ENCODE peak calls at places on chromosome 9, in ten cellular contexts. Y is ascending aorta, R is heart left ventricle, N is tibial artery, S is transverse colon, P is endothelial cell of umbilical vein, Q is GM23338, D is pancreas, Z is heart right ventricle, F is right atrium auricular region. C is an unnamed sample.
A peak's percentile ranks its signal among the peaks of the same experiment; 100 is the strongest.

GRCh38 chr9:95910023-95910706 is 34.7 kb downstream of the ERCC6L2 start:
- DNase-seq in Z (no peak), N (no peak), P (peak; percentile 59), R (no peak), Y (no peak), Q (no peak), S (no peak), D (no peak), F (no peak), C (no peak)

GRCh38 chr9:132991351-132992300 is 13.1 kb downstream of the GFI1B start:
- DNase-seq in Z (no peak), S (no peak), N (no peak), Q (no peak), D (no peak), R (no peak), Y (no peak), P (no peak), F (no peak), C (no peak)

GRCh38 chr9:2297771-2298170 is 282.6 kb downstream of the SMARCA2 start:
- DNase-seq in R (no peak), Y (no peak), Q (no peak), N (no peak), F (no peak), D (no peak), Z (no peak), S (no peak), P (no peak), C (no peak)

GRCh38 chr9:122138560-122139268 is 20.9 kb downstream of the NDUFA8 start:
- DNase-seq in P (no peak), Q (no peak), R (no peak), S (no peak), Y (no peak), Z (no peak), F (no peak), N (no peak), D (no peak), C (no peak)

GRCh38 chr9:137757613-137758029 is 120.0 kb upstream of the CACNA1B start:
- DNase-seq in R (no peak), P (no peak), Q (no peak), Z (no peak), Y (no peak), F (no peak), N (no peak), D (no peak), S (peak; percentile 47), C (no peak)

GRCh38 chr9:84314306-84314705 is 26.3 kb downstream of the SLC28A3 start:
- DNase-seq in Y (no peak), N (no peak), S (no peak), F (no peak), R (no peak), P (no peak), Z (no peak), Q (no peak), D (no peak), C (no peak)

GRCh38 chr9:129384887-129385614 is 207.0 kb upstream of the IER5L start:
- DNase-seq in F (no peak), Y (no peak), Q (no peak), D (no peak), S (no peak), P (no peak), R (no peak), Z (no peak), N (no peak), C (peak; percentile 46)

GRCh38 chr9:25678147-25678666 is at the start of gene TUSC1:
- DNase-seq in Z (peak; percentile 83), D (peak; percentile 85), S (peak; percentile 84), N (peak; percentile 83), R (peak; percentile 90), Q (peak; percentile 67), F (peak; percentile 90), Y (peak; percentile 96), P (peak; percentile 83), C (peak; percentile 84)

GRCh38 chr9:136439550-136440408 is at the start of gene INPP5E:
- DNase-seq in Y (peak; percentile 80), F (no peak), N (peak; percentile 42), R (peak; percentile 76), Q (peak; percentile 87), S (peak; percentile 83), P (peak; percentile 51), Z (peak; percentile 78), D (peak; percentile 80), C (peak; percentile 96)
- TF ChIP-seq CTCF in Y (peak; percentile 51), F (peak; percentile 95), N (peak; percentile 55), R (peak; percentile 94), Q (peak; percentile 61), S (peak; percentile 59), P (peak; percentile 59), Z (peak; percentile 67), D (peak; percentile 58), C (peak; percentile 77)

GRCh38 chr9:33129251-33129885 is 37.8 kb downstream of the B4GALT1 start:
- DNase-seq in P (no peak), N (no peak), R (no peak), Y (peak; percentile 52), D (no peak), Z (no peak), F (no peak), Q (no peak), S (peak; percentile 6), C (no peak)

GRCh38 chr9:33130501-33130900 is 36.6 kb downstream of the B4GALT1 start:
- DNase-seq in F (no peak), P (peak; percentile 66), Y (no peak), Q (no peak), D (no peak), R (no peak), S (no peak), N (no peak), Z (no peak), C (peak; percentile 27)

GRCh38 chr9:33127881-33128280 is 39.3 kb downstream of the B4GALT1 start:
- DNase-seq in Z (no peak), P (no peak), Q (no peak), N (no peak), F (no peak), R (no peak), S (no peak), Y (no peak), D (no peak), C (no peak)

GRCh38 chr9:33129886-33130284 is 37.3 kb downstream of the B4GALT1 start:
- DNase-seq in P (no peak), D (peak; percentile 37), S (peak; percentile 57), N (no peak), Q (no peak), R (no peak), Y (peak; percentile 47), Z (no peak), F (no peak), C (peak; percentile 29)

DNA sequence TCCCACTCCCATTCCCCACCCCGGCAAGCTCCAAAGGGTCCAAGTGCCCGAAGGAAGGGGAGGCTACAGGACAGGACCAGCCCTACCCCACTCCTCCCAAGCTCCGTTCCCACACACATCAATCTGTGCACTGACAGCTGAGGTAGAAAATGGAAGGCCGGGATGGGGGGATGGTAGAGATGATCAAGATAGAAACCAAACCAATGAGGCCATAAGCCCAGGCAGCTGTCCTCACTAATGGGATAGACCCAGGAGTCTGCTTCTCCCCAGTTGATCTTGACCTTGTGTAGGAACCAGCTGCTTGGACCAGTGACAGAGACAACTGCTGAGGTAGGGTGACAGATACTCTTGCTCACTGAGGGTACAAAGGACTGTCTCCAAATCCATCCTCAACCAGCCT is 38.6 kb downstream of the B4GALT1 start:
- DNase-seq in Z (no peak), F (no peak), N (no peak), Q (no peak), P (no peak), S (no peak), Y (peak; percentile 54), R (no peak), D (no peak), C (no peak)
- H3K4me1 ChIP-seq in Z (peaks cover 59% of the 10 kb centered on the region), F (peaks cover 69% of the 10 kb centered on the region), N (peaks cover 71% of the 10 kb centered on the region), Q (no peaks in the 10 kb centered on the region), P (peaks cover 17% of the 10 kb centered on the region), S (peaks cover 59% of the 10 kb centered on the region), Y (peaks cover 4% of the 10 kb centered on the region), R (peaks cover 43% of the 10 kb centered on the region), D (peaks cover 6% of the 10 kb centered on the region), C (peaks cover 27% of the 10 kb centered on the region)

GRCh38 chr9:71986860-71987259 is 73.6 kb downstream of the C9orf57 start:
- DNase-seq in R (no peak), Z (no peak), D (no peak), N (no peak), F (no peak), S (no peak), P (no peak), Y (no peak), Q (no peak), C (no peak)

GRCh38 chr9:71981944-71982343 is 70.5 kb downstream of the C9orf85 start:
- DNase-seq in N (no peak), Z (no peak), P (no peak), S (no peak), Q (no peak), Y (no peak), F (no peak), D (no peak), R (no peak), C (no peak)

GRCh38 chr9:71987471-71988371 is 72.7 kb downstream of the C9orf57 start:
- DNase-seq in S (no peak), N (no peak), D (no peak), Q (no peak), Y (no peak), F (no peak), P (no peak), R (no peak), Z (no peak), C (no peak)

GRCh38 chr9:71984388-71985069 is 73.1 kb downstream of the C9orf85 start:
- DNase-seq in Q (peak; percentile 43), R (peak; percentile 86), Y (no peak), Z (peak; percentile 64), P (no peak), F (no peak), S (peak; percentile 25), N (no peak), D (no peak), C (peak; percentile 33)

GRCh38 chr9:71985070-71985956 is 73.9 kb downstream of the C9orf85 start:
- DNase-seq in F (no peak), P (no peak), R (no peak), Y (no peak), Z (no peak), D (no peak), S (no peak), Q (peak; percentile 92), N (no peak), C (no peak)
- TF ChIP-seq CTCF in F (no peak), P (no peak), R (no peak), Y (no peak), Z (no peak), D (no peak), S (peak; percentile 18), Q (peak; percentile 77), N (no peak), C (no peak)

GRCh38 chr9:134347996-134348395 is 21.7 kb downstream of the RXRA start:
- DNase-seq in N (no peak), F (no peak), Y (no peak), Q (no peak), Z (no peak), P (no peak), S (no peak), R (no peak), D (no peak), C (no peak)

GRCh38 chr9:134346840-134347239 is 20.6 kb downstream of the RXRA start:
- DNase-seq in F (no peak), P (no peak), Z (no peak), Y (no peak), Q (no peak), R (no peak), N (no peak), S (no peak), D (no peak), C (no peak)

GRCh38 chr9:134349941-134350340 is 23.7 kb downstream of the RXRA start:
- DNase-seq in N (no peak), Q (no peak), S (no peak), R (no peak), D (no peak), F (no peak), P (no peak), Z (no peak), Y (no peak), C (no peak)

GRCh38 chr9:134350416-134350994 is 24.2 kb downstream of the RXRA start:
- DNase-seq in D (no peak), S (no peak), F (no peak), Y (no peak), N (no peak), Q (no peak), P (no peak), Z (no peak), R (no peak), C (no peak)

GRCh38 chr9:134348404-134349155 is 22.3 kb downstream of the RXRA start:
- DNase-seq in D (no peak), S (no peak), P (no peak), R (no peak), Q (no peak), F (no peak), Y (no peak), N (no peak), Z (no peak), C (no peak)
- H3K4me1 ChIP-seq in D (peaks cover 12% of the 10 kb centered on the region), S (peaks cover 67% of the 10 kb centered on the region), P (peaks cover 5% of the 10 kb centered on the region), R (peaks cover 76% of the 10 kb centered on the region), Q (no peaks in the 10 kb centered on the region), F (peaks cover 100% of the 10 kb centered on the region), Y (peaks cover 14% of the 10 kb centered on the region), N (peaks cover 96% of the 10 kb centered on the region), Z (peaks cover 99% of the 10 kb centered on the region), C (peaks cover 10% of the 10 kb centered on the region)

C was measured in left lung.